ENCODE peak calls at places on chromosome 18, in ten cellular contexts. One of them, this sample, is unnamed.
A peak's percentile ranks its signal among the peaks of the same experiment; 100 is the strongest.

GRCh38 chr18:42141439-42141838 is 186.4 kb downstream of the PIK3C3 start:
- DNase-seq in stimulated activated CD8-positive, alpha-beta memory T cell treated with anti-CD3 and anti-CD28 coated beads, Interleukin-4, amount 100 ng/mL, for 48 hours: no peak
- DNase-seq in activated CD4-positive, alpha-beta T cell treated with anti-CD3 and anti-CD28 coated beads for 36 hours: no peak
- DNase-seq in astrocyte: no peak
- DNase-seq in GM04503: no peak
- DNase-seq in GM23248: peak; percentile 10
- DNase-seq in psoas muscle: no peak
- DNase-seq in Right ventricle myocardium inferior: no peak
- DNase-seq in AG20443: no peak
- DNase-seq in A549: peak; percentile 9
- DNase-seq in this sample: peak; percentile 7

GRCh38 chr18:33761363-33761762 is 183.3 kb downstream of the ASXL3 start:
- DNase-seq in stimulated activated CD8-positive, alpha-beta memory T cell treated with anti-CD3 and anti-CD28 coated beads, Interleukin-4, amount 100 ng/mL, for 48 hours: no peak
- DNase-seq in activated CD4-positive, alpha-beta T cell treated with anti-CD3 and anti-CD28 coated beads for 36 hours: no peak
- DNase-seq in astrocyte: no peak
- DNase-seq in GM04503: no peak
- DNase-seq in GM23248: peak; percentile 60
- DNase-seq in psoas muscle: no peak
- DNase-seq in Right ventricle myocardium inferior: no peak
- DNase-seq in AG20443: peak; percentile 18
- DNase-seq in A549: peak; percentile 4
- DNase-seq in this sample: peak; percentile 16

GRCh38 chr18:3468066-3468705 is 18.2 kb downstream of the TGIF1 start:
- DNase-seq in stimulated activated CD8-positive, alpha-beta memory T cell treated with anti-CD3 and anti-CD28 coated beads, Interleukin-4, amount 100 ng/mL, for 48 hours: no peak
- DNase-seq in activated CD4-positive, alpha-beta T cell treated with anti-CD3 and anti-CD28 coated beads for 36 hours: no peak
- DNase-seq in astrocyte: no peak
- DNase-seq in GM04503: no peak
- DNase-seq in GM23248: no peak
- DNase-seq in psoas muscle: no peak
- DNase-seq in Right ventricle myocardium inferior: no peak
- DNase-seq in AG20443: no peak
- DNase-seq in A549: no peak
- DNase-seq in this sample: no peak

GRCh38 chr18:22705328-22705727 is 227.8 kb upstream of the RBBP8 start:
- DNase-seq in stimulated activated CD8-positive, alpha-beta memory T cell treated with anti-CD3 and anti-CD28 coated beads, Interleukin-4, amount 100 ng/mL, for 48 hours: no peak
- DNase-seq in activated CD4-positive, alpha-beta T cell treated with anti-CD3 and anti-CD28 coated beads for 36 hours: no peak
- DNase-seq in astrocyte: peak; percentile 85
- DNase-seq in GM04503: no peak
- DNase-seq in GM23248: peak; percentile 84
- DNase-seq in psoas muscle: no peak
- DNase-seq in Right ventricle myocardium inferior: no peak
- DNase-seq in AG20443: peak; percentile 61
- DNase-seq in A549: peak; percentile 56
- DNase-seq in this sample: peak; percentile 73

GRCh38 chr18:78192044-78192443 is 787.6 kb upstream of the SALL3 start:
- DNase-seq in stimulated activated CD8-positive, alpha-beta memory T cell treated with anti-CD3 and anti-CD28 coated beads, Interleukin-4, amount 100 ng/mL, for 48 hours: no peak
- DNase-seq in activated CD4-positive, alpha-beta T cell treated with anti-CD3 and anti-CD28 coated beads for 36 hours: no peak
- DNase-seq in astrocyte: no peak
- DNase-seq in GM04503: no peak
- DNase-seq in GM23248: no peak
- DNase-seq in psoas muscle: no peak
- DNase-seq in Right ventricle myocardium inferior: no peak
- DNase-seq in AG20443: no peak
- DNase-seq in A549: no peak
- DNase-seq in this sample: no peak

GRCh38 chr18:67590571-67591141 is 74.1 kb upstream of the DSEL start:
- DNase-seq in stimulated activated CD8-positive, alpha-beta memory T cell treated with anti-CD3 and anti-CD28 coated beads, Interleukin-4, amount 100 ng/mL, for 48 hours: no peak
- DNase-seq in activated CD4-positive, alpha-beta T cell treated with anti-CD3 and anti-CD28 coated beads for 36 hours: no peak
- DNase-seq in astrocyte: peak; percentile 28
- DNase-seq in GM04503: no peak
- DNase-seq in GM23248: peak; percentile 48
- DNase-seq in psoas muscle: no peak
- DNase-seq in Right ventricle myocardium inferior: no peak
- DNase-seq in AG20443: peak; percentile 11
- DNase-seq in A549: no peak
- DNase-seq in this sample: no peak

GRCh38 chr18:63199743-63200241 is 119.8 kb downstream of the BCL2 start:
- DNase-seq in stimulated activated CD8-positive, alpha-beta memory T cell treated with anti-CD3 and anti-CD28 coated beads, Interleukin-4, amount 100 ng/mL, for 48 hours: no peak
- DNase-seq in activated CD4-positive, alpha-beta T cell treated with anti-CD3 and anti-CD28 coated beads for 36 hours: peak; percentile 56
- DNase-seq in astrocyte: no peak
- DNase-seq in GM04503: no peak
- DNase-seq in GM23248: no peak
- DNase-seq in psoas muscle: no peak
- DNase-seq in Right ventricle myocardium inferior: no peak
- DNase-seq in AG20443: no peak
- DNase-seq in A549: no peak
- DNase-seq in this sample: no peak

GRCh38 chr18:57586243-57587049 is at the start of gene FECH:
- DNase-seq in stimulated activated CD8-positive, alpha-beta memory T cell treated with anti-CD3 and anti-CD28 coated beads, Interleukin-4, amount 100 ng/mL, for 48 hours: peak; percentile 74
- DNase-seq in activated CD4-positive, alpha-beta T cell treated with anti-CD3 and anti-CD28 coated beads for 36 hours: peak; percentile 76
- DNase-seq in astrocyte: peak; percentile 56
- DNase-seq in GM04503: peak; percentile 20
- DNase-seq in GM23248: peak; percentile 86
- DNase-seq in psoas muscle: peak; percentile 93
- DNase-seq in Right ventricle myocardium inferior: peak; percentile 93
- DNase-seq in AG20443: peak; percentile 96
- DNase-seq in A549: peak; percentile 70
- DNase-seq in this sample: peak; percentile 76

GRCh38 chr18:48990497-48991298 is 39.9 kb upstream of the SMAD7 start:
- DNase-seq in stimulated activated CD8-positive, alpha-beta memory T cell treated with anti-CD3 and anti-CD28 coated beads, Interleukin-4, amount 100 ng/mL, for 48 hours: no peak
- DNase-seq in activated CD4-positive, alpha-beta T cell treated with anti-CD3 and anti-CD28 coated beads for 36 hours: no peak
- DNase-seq in astrocyte: peak; percentile 64
- DNase-seq in GM04503: no peak
- DNase-seq in GM23248: peak; percentile 92
- DNase-seq in psoas muscle: no peak
- DNase-seq in Right ventricle myocardium inferior: no peak
- DNase-seq in AG20443: peak; percentile 86
- DNase-seq in A549: peak; percentile 53
- DNase-seq in this sample: peak; percentile 75

GRCh38 chr18:69876490-69876889 is 71.2 kb downstream of the CD226 start:
- DNase-seq in stimulated activated CD8-positive, alpha-beta memory T cell treated with anti-CD3 and anti-CD28 coated beads, Interleukin-4, amount 100 ng/mL, for 48 hours: no peak
- DNase-seq in activated CD4-positive, alpha-beta T cell treated with anti-CD3 and anti-CD28 coated beads for 36 hours: no peak
- DNase-seq in astrocyte: no peak
- DNase-seq in GM04503: no peak
- DNase-seq in GM23248: no peak
- DNase-seq in psoas muscle: no peak
- DNase-seq in Right ventricle myocardium inferior: no peak
- DNase-seq in AG20443: no peak
- DNase-seq in A549: no peak
- DNase-seq in this sample: no peak

GRCh38 chr18:24015897-24016631 is 1.5 kb downstream of the TTC39C start:
- DNase-seq in stimulated activated CD8-positive, alpha-beta memory T cell treated with anti-CD3 and anti-CD28 coated beads, Interleukin-4, amount 100 ng/mL, for 48 hours: no peak
- DNase-seq in activated CD4-positive, alpha-beta T cell treated with anti-CD3 and anti-CD28 coated beads for 36 hours: no peak
- DNase-seq in astrocyte: no peak
- DNase-seq in GM04503: no peak
- DNase-seq in GM23248: peak; percentile 20
- DNase-seq in psoas muscle: no peak
- DNase-seq in Right ventricle myocardium inferior: no peak
- DNase-seq in AG20443: no peak
- DNase-seq in A549: no peak
- DNase-seq in this sample: no peak

GRCh38 chr18:31741096-31741735 is 19.5 kb downstream of the SLC25A52 start:
- DNase-seq in stimulated activated CD8-positive, alpha-beta memory T cell treated with anti-CD3 and anti-CD28 coated beads, Interleukin-4, amount 100 ng/mL, for 48 hours: peak; percentile 75
- DNase-seq in activated CD4-positive, alpha-beta T cell treated with anti-CD3 and anti-CD28 coated beads for 36 hours: peak; percentile 73
- DNase-seq in astrocyte: peak; percentile 11
- DNase-seq in GM04503: no peak
- DNase-seq in GM23248: peak; percentile 33
- DNase-seq in psoas muscle: no peak
- DNase-seq in Right ventricle myocardium inferior: no peak
- DNase-seq in AG20443: peak; percentile 18
- DNase-seq in A549: peak; percentile 27
- DNase-seq in this sample: peak; percentile 7

GRCh38 chr18:32613821-32614220 is 143.1 kb upstream of the GAREM1 start:
- DNase-seq in stimulated activated CD8-positive, alpha-beta memory T cell treated with anti-CD3 and anti-CD28 coated beads, Interleukin-4, amount 100 ng/mL, for 48 hours: no peak
- DNase-seq in activated CD4-positive, alpha-beta T cell treated with anti-CD3 and anti-CD28 coated beads for 36 hours: no peak
- DNase-seq in astrocyte: no peak
- DNase-seq in GM04503: no peak
- DNase-seq in GM23248: no peak
- DNase-seq in psoas muscle: no peak
- DNase-seq in Right ventricle myocardium inferior: no peak
- DNase-seq in AG20443: no peak
- DNase-seq in A549: no peak
- DNase-seq in this sample: no peak

GRCh38 chr18:29154196-29154757 is 977.3 kb upstream of the CDH2 start:
- DNase-seq in stimulated activated CD8-positive, alpha-beta memory T cell treated with anti-CD3 and anti-CD28 coated beads, Interleukin-4, amount 100 ng/mL, for 48 hours: no peak
- DNase-seq in activated CD4-positive, alpha-beta T cell treated with anti-CD3 and anti-CD28 coated beads for 36 hours: no peak
- DNase-seq in astrocyte: peak; percentile 73
- DNase-seq in GM04503: no peak
- DNase-seq in GM23248: peak; percentile 71
- DNase-seq in psoas muscle: no peak
- DNase-seq in Right ventricle myocardium inferior: no peak
- DNase-seq in AG20443: peak; percentile 30
- DNase-seq in A549: peak; percentile 36
- DNase-seq in this sample: no peak

GRCh38 chr18:11741505-11742145 is 52.6 kb downstream of the GNAL start:
- DNase-seq in stimulated activated CD8-positive, alpha-beta memory T cell treated with anti-CD3 and anti-CD28 coated beads, Interleukin-4, amount 100 ng/mL, for 48 hours: no peak
- DNase-seq in activated CD4-positive, alpha-beta T cell treated with anti-CD3 and anti-CD28 coated beads for 36 hours: no peak
- DNase-seq in astrocyte: no peak
- DNase-seq in GM04503: no peak
- DNase-seq in GM23248: peak; percentile 24
- DNase-seq in psoas muscle: no peak
- DNase-seq in Right ventricle myocardium inferior: no peak
- DNase-seq in AG20443: no peak
- DNase-seq in A549: peak; percentile 34
- DNase-seq in this sample: peak; percentile 7

GRCh38 chr18:78689606-78690005 is 290.0 kb upstream of the SALL3 start:
- DNase-seq in stimulated activated CD8-positive, alpha-beta memory T cell treated with anti-CD3 and anti-CD28 coated beads, Interleukin-4, amount 100 ng/mL, for 48 hours: no peak
- DNase-seq in activated CD4-positive, alpha-beta T cell treated with anti-CD3 and anti-CD28 coated beads for 36 hours: no peak
- DNase-seq in astrocyte: no peak
- DNase-seq in GM04503: no peak
- DNase-seq in GM23248: no peak
- DNase-seq in psoas muscle: no peak
- DNase-seq in Right ventricle myocardium inferior: no peak
- DNase-seq in AG20443: no peak
- DNase-seq in A549: no peak
- DNase-seq in this sample: no peak

GRCh38 chr18:31268985-31269406 is 49.0 kb upstream of the DSG1 start:
- DNase-seq in stimulated activated CD8-positive, alpha-beta memory T cell treated with anti-CD3 and anti-CD28 coated beads, Interleukin-4, amount 100 ng/mL, for 48 hours: no peak
- DNase-seq in activated CD4-positive, alpha-beta T cell treated with anti-CD3 and anti-CD28 coated beads for 36 hours: no peak
- DNase-seq in astrocyte: peak; percentile 26
- DNase-seq in GM04503: no peak
- DNase-seq in GM23248: no peak
- DNase-seq in psoas muscle: no peak
- DNase-seq in Right ventricle myocardium inferior: no peak
- DNase-seq in AG20443: no peak
- DNase-seq in A549: no peak
- DNase-seq in this sample: no peak

GRCh38 chr18:23712445-23712844 is 23.2 kb downstream of the LAMA3 start:
- DNase-seq in stimulated activated CD8-positive, alpha-beta memory T cell treated with anti-CD3 and anti-CD28 coated beads, Interleukin-4, amount 100 ng/mL, for 48 hours: no peak
- DNase-seq in activated CD4-positive, alpha-beta T cell treated with anti-CD3 and anti-CD28 coated beads for 36 hours: peak; percentile 11
- DNase-seq in astrocyte: peak; percentile 22
- DNase-seq in GM04503: no peak
- DNase-seq in GM23248: no peak
- DNase-seq in psoas muscle: no peak
- DNase-seq in Right ventricle myocardium inferior: no peak
- DNase-seq in AG20443: no peak
- DNase-seq in A549: no peak
- DNase-seq in this sample: peak; percentile 17

GRCh38 chr18:62610509-62611394 is 87.9 kb downstream of the ZCCHC2 start:
- DNase-seq in stimulated activated CD8-positive, alpha-beta memory T cell treated with anti-CD3 and anti-CD28 coated beads, Interleukin-4, amount 100 ng/mL, for 48 hours: no peak
- DNase-seq in activated CD4-positive, alpha-beta T cell treated with anti-CD3 and anti-CD28 coated beads for 36 hours: no peak
- DNase-seq in astrocyte: no peak
- DNase-seq in GM04503: no peak
- DNase-seq in GM23248: no peak
- DNase-seq in psoas muscle: no peak
- DNase-seq in Right ventricle myocardium inferior: no peak
- DNase-seq in AG20443: no peak
- DNase-seq in A549: no peak
- DNase-seq in this sample: no peak

GRCh38 chr18:52426462-52426861 is 86.5 kb downstream of the DCC start:
- DNase-seq in stimulated activated CD8-positive, alpha-beta memory T cell treated with anti-CD3 and anti-CD28 coated beads, Interleukin-4, amount 100 ng/mL, for 48 hours: no peak
- DNase-seq in activated CD4-positive, alpha-beta T cell treated with anti-CD3 and anti-CD28 coated beads for 36 hours: no peak
- DNase-seq in astrocyte: no peak
- DNase-seq in GM04503: no peak
- DNase-seq in GM23248: no peak
- DNase-seq in psoas muscle: no peak
- DNase-seq in Right ventricle myocardium inferior: no peak
- DNase-seq in AG20443: no peak
- DNase-seq in A549: no peak
- DNase-seq in this sample: no peak

GRCh38 chr18:49274188-49274714 is 186.2 kb downstream of the DYM start:
- DNase-seq in stimulated activated CD8-positive, alpha-beta memory T cell treated with anti-CD3 and anti-CD28 coated beads, Interleukin-4, amount 100 ng/mL, for 48 hours: no peak
- DNase-seq in activated CD4-positive, alpha-beta T cell treated with anti-CD3 and anti-CD28 coated beads for 36 hours: no peak
- DNase-seq in astrocyte: peak; percentile 20
- DNase-seq in GM04503: no peak
- DNase-seq in GM23248: peak; percentile 42
- DNase-seq in psoas muscle: no peak
- DNase-seq in Right ventricle myocardium inferior: no peak
- DNase-seq in AG20443: no peak
- DNase-seq in A549: no peak
- DNase-seq in this sample: no peak

GRCh38 chr18:69680128-69680527 is 267.5 kb downstream of the CD226 start:
- DNase-seq in stimulated activated CD8-positive, alpha-beta memory T cell treated with anti-CD3 and anti-CD28 coated beads, Interleukin-4, amount 100 ng/mL, for 48 hours: no peak
- DNase-seq in activated CD4-positive, alpha-beta T cell treated with anti-CD3 and anti-CD28 coated beads for 36 hours: no peak
- DNase-seq in astrocyte: no peak
- DNase-seq in GM04503: no peak
- DNase-seq in GM23248: no peak
- DNase-seq in psoas muscle: no peak
- DNase-seq in Right ventricle myocardium inferior: no peak
- DNase-seq in AG20443: no peak
- DNase-seq in A549: no peak
- DNase-seq in this sample: no peak

GRCh38 chr18:5309888-5310470 is 14.5 kb upstream of the ZBTB14 start:
- DNase-seq in stimulated activated CD8-positive, alpha-beta memory T cell treated with anti-CD3 and anti-CD28 coated beads, Interleukin-4, amount 100 ng/mL, for 48 hours: no peak
- DNase-seq in activated CD4-positive, alpha-beta T cell treated with anti-CD3 and anti-CD28 coated beads for 36 hours: peak; percentile 56
- DNase-seq in astrocyte: no peak
- DNase-seq in GM04503: no peak
- DNase-seq in GM23248: peak; percentile 3
- DNase-seq in psoas muscle: no peak
- DNase-seq in Right ventricle myocardium inferior: no peak
- DNase-seq in AG20443: no peak
- DNase-seq in A549: no peak
- DNase-seq in this sample: no peak

GRCh38 chr18:48711651-48712486 is 173.0 kb downstream of the CTIF start:
- DNase-seq in stimulated activated CD8-positive, alpha-beta memory T cell treated with anti-CD3 and anti-CD28 coated beads, Interleukin-4, amount 100 ng/mL, for 48 hours: no peak
- DNase-seq in activated CD4-positive, alpha-beta T cell treated with anti-CD3 and anti-CD28 coated beads for 36 hours: peak; percentile 27
- DNase-seq in astrocyte: no peak
- DNase-seq in GM04503: no peak
- DNase-seq in GM23248: peak; percentile 66
- DNase-seq in psoas muscle: peak; percentile 59
- DNase-seq in Right ventricle myocardium inferior: no peak
- DNase-seq in AG20443: peak; percentile 76
- DNase-seq in A549: peak; percentile 34
- DNase-seq in this sample: peak; percentile 88

GRCh38 chr18:10864722-10865121 is 284.6 kb downstream of the PIEZO2 start:
- DNase-seq in stimulated activated CD8-positive, alpha-beta memory T cell treated with anti-CD3 and anti-CD28 coated beads, Interleukin-4, amount 100 ng/mL, for 48 hours: no peak
- DNase-seq in activated CD4-positive, alpha-beta T cell treated with anti-CD3 and anti-CD28 coated beads for 36 hours: no peak
- DNase-seq in astrocyte: no peak
- DNase-seq in GM04503: no peak
- DNase-seq in GM23248: no peak
- DNase-seq in psoas muscle: no peak
- DNase-seq in Right ventricle myocardium inferior: no peak
- DNase-seq in AG20443: no peak
- DNase-seq in A549: no peak
- DNase-seq in this sample: no peak

GRCh38 chr18:54607213-54607934 is 16.3 kb downstream of the DYNAP start:
- DNase-seq in stimulated activated CD8-positive, alpha-beta memory T cell treated with anti-CD3 and anti-CD28 coated beads, Interleukin-4, amount 100 ng/mL, for 48 hours: no peak
- DNase-seq in activated CD4-positive, alpha-beta T cell treated with anti-CD3 and anti-CD28 coated beads for 36 hours: no peak
- DNase-seq in astrocyte: peak; percentile 46
- DNase-seq in GM04503: no peak
- DNase-seq in GM23248: peak; percentile 19
- DNase-seq in psoas muscle: no peak
- DNase-seq in Right ventricle myocardium inferior: no peak
- DNase-seq in AG20443: no peak
- DNase-seq in A549: peak; percentile 16
- DNase-seq in this sample: peak; percentile 47

GRCh38 chr18:44818148-44818547 is 137.5 kb downstream of the SETBP1 start:
- DNase-seq in stimulated activated CD8-positive, alpha-beta memory T cell treated with anti-CD3 and anti-CD28 coated beads, Interleukin-4, amount 100 ng/mL, for 48 hours: no peak
- DNase-seq in activated CD4-positive, alpha-beta T cell treated with anti-CD3 and anti-CD28 coated beads for 36 hours: no peak
- DNase-seq in astrocyte: no peak
- DNase-seq in GM04503: no peak
- DNase-seq in GM23248: no peak
- DNase-seq in psoas muscle: no peak
- DNase-seq in Right ventricle myocardium inferior: no peak
- DNase-seq in AG20443: no peak
- DNase-seq in A549: no peak
- DNase-seq in this sample: no peak

GRCh38 chr18:46481847-46482245 is 175.2 kb downstream of the LOXHD1 start:
- DNase-seq in stimulated activated CD8-positive, alpha-beta memory T cell treated with anti-CD3 and anti-CD28 coated beads, Interleukin-4, amount 100 ng/mL, for 48 hours: no peak
- DNase-seq in activated CD4-positive, alpha-beta T cell treated with anti-CD3 and anti-CD28 coated beads for 36 hours: no peak
- DNase-seq in astrocyte: peak; percentile 25
- DNase-seq in GM04503: no peak
- DNase-seq in GM23248: peak; percentile 10
- DNase-seq in psoas muscle: no peak
- DNase-seq in Right ventricle myocardium inferior: no peak
- DNase-seq in AG20443: no peak
- DNase-seq in A549: no peak
- DNase-seq in this sample: no peak

This sample was measured in RPMI7951.